ENCODE peak calls at places on chromosomes 13 and 19, in eight cellular contexts. P is H1, K is HCT116, H is K562, Y is GM12878, V is SK-N-SH, D is HepG2, X is endothelial cell of umbilical vein. I is an unnamed sample.

GRCh38 chr13:42272115-42272756 is at the start of gene AKAP11:
- DNase-seq in P (peak; percentile 73), X (peak; percentile 65), H (no peak), Y (no peak), V (no peak), K (no peak), D (peak; percentile 15), I (no peak)

GRCh38 chr13:113008841-113009240 is 39.8 kb downstream of the MCF2L start:
- DNase-seq in K (no peak), Y (no peak), P (no peak), D (no peak), V (no peak), X (no peak), H (no peak), I (no peak)

GRCh38 chr19:46351241-46352041 is 4.6 kb downstream of the PPP5C start:
- DNase-seq in X (peak; percentile 70), Y (no peak), H (no peak), K (no peak), P (no peak), V (no peak), D (no peak), I (no peak)

GRCh38 chr13:97944396-97945029 is 9.0 kb upstream of the IPO5 start:
- DNase-seq in Y (no peak), X (no peak), D (no peak), H (no peak), P (no peak), K (no peak), V (no peak), I (no peak)

GRCh38 chr19:19475845-19476828 is 39.2 kb downstream of the TSSK6 start:
- DNase-seq in Y (no peak), V (no peak), X (no peak), D (peak; percentile 16), K (no peak), P (no peak), H (no peak), I (no peak)

GRCh38 chr13:58081301-58081820 is 449.8 kb downstream of the PCDH17 start:
- DNase-seq in Y (no peak), H (no peak), D (no peak), P (no peak), X (no peak), K (no peak), V (no peak), I (no peak)

GRCh38 chr19:42028304-42029216 is 34.5 kb upstream of the ATP1A3 start:
- DNase-seq in K (peak; percentile 63), V (peak; percentile 65), D (no peak), P (peak; percentile 98), Y (no peak), H (peak; percentile 80), X (no peak), I (no peak)

GRCh38 chr13:48615017-48615416 is 38.7 kb upstream of the CYSLTR2 start:
- DNase-seq in P (no peak), D (no peak), H (no peak), K (no peak), X (peak; percentile 27), V (no peak), Y (no peak), I (no peak)

GRCh38 chr13:72198967-72199601 is 332.1 kb upstream of the DACH1 start:
- DNase-seq in K (no peak), Y (no peak), H (no peak), X (no peak), V (no peak), D (peak; percentile 3), P (no peak), I (no peak)

GRCh38 chr13:33185853-33186252 is 99.7 kb downstream of the STARD13 start:
- DNase-seq in X (peak; percentile 60), P (no peak), V (no peak), D (no peak), H (no peak), K (no peak), Y (no peak), I (no peak)

GRCh38 chr13:74204606-74205312 is 70.6 kb upstream of the KLF12 start:
- DNase-seq in D (no peak), X (no peak), Y (no peak), K (no peak), H (no peak), P (no peak), V (no peak), I (no peak)

GRCh38 chr19:3154957-3155736 is 19.3 kb downstream of the GNA15 start:
- DNase-seq in Y (peak; percentile 88), V (peak; percentile 66), P (no peak), K (peak; percentile 16), X (peak; percentile 100), H (peak; percentile 93), D (peak; percentile 50), I (peak; percentile 58)

GRCh38 chr19:55132453-55133129 is 15.2 kb upstream of the PPP1R12C start:
- DNase-seq in H (no peak), V (peak; percentile 56), D (no peak), P (no peak), X (no peak), K (no peak), Y (no peak), I (no peak)

DNA sequence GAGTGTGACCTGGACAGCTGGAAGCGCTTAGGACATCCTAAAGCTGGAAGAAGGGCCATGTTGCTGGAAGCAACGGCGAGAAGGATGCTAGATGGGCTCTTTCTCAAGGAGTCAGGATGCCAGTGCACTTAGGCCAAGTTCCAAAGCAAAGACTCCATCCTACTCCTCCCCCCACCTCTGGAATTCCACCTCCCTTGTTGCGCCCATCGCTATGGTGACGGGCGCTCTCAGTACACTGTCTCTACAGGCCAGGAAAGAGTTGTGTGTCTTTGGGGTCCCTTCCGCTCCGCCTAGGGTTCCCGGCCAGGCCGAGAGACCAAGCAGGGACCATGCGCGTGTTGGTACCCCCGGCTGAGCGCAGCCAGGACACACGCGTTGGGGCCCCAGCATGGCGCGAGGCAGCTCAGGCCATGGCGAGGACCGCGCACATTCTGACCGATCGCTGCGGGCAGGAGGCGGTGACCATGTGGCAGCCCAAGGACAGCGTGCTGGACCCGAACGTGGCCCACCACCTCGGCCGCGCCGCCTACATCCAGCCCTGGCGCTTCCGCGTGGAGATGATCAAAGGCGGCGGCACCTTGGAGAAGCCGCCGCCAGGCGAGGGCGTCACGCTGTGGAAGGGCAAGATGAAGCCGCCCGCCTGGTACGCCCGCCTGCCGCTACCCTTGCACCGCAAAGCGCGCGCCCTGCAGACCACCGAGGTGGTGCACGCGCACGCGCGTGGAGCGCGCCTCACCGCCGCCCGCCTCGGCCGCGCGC is 31.0 kb upstream of the SLC1A6 start:
- DNase-seq in Y (no peak), D (no peak), X (no peak), H (no peak), V (no peak), K (no peak), P (peak; percentile 81), I (no peak)
- H3K4me3 ChIP-seq in Y (no peak overlapping the region), D (no peak overlapping the region), X (no peak overlapping the region), H (no peak overlapping the region), V (no peak overlapping the region), K (no peak overlapping the region), P (peak overlapping the region; percentile 51), I (no peak overlapping the region)

GRCh38 chr13:30882996-30883766 is 22.9 kb upstream of the MEDAG start:
- DNase-seq in K (no peak), V (no peak), D (no peak), H (no peak), P (no peak), Y (no peak), X (no peak), I (no peak)

GRCh38 chr13:30881931-30882899 is 23.9 kb upstream of the MEDAG start:
- DNase-seq in H (no peak), K (no peak), Y (no peak), V (peak; percentile 58), D (no peak), P (no peak), X (no peak), I (no peak)

GRCh38 chr13:30881191-30881651 is 24.9 kb upstream of the MEDAG start:
- DNase-seq in V (no peak), H (no peak), Y (no peak), D (no peak), P (no peak), K (no peak), X (no peak), I (no peak)

GRCh38 chr13:30880756-30881155 is 25.3 kb upstream of the MEDAG start:
- DNase-seq in K (no peak), D (peak; percentile 37), X (peak; percentile 57), H (no peak), Y (no peak), V (no peak), P (no peak), I (no peak)

DNA sequence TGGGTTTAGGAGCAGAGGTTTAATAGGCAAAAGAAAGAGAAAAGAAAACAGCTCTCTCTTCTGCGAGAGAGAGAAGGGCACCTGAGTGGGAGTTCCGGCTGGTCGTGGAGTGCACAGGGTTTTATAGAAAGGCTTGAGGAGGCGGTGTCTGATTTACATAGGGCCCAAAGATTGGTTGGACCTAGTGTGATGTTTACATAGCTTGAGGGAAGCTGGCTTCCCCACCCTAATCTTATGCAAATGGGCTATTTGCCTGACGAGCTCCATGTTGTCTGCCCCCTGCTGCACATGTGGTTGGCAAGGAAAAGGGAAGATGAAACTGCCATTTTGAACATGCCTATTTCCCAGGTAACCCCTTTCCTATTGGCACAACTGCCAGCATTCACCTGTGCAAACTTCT is 21.5 kb upstream of the MEDAG start:
- DNase-seq in V (no peak), X (no peak), Y (no peak), D (no peak), P (no peak), H (no peak), K (no peak), I (no peak)
- TF ChIP-seq POLR2AphosphoS5 in V (no peak), X (no peak), Y (no peak), D (no peak), P (no peak), H (no peak), K (no peak), I (no peak)

DNA sequence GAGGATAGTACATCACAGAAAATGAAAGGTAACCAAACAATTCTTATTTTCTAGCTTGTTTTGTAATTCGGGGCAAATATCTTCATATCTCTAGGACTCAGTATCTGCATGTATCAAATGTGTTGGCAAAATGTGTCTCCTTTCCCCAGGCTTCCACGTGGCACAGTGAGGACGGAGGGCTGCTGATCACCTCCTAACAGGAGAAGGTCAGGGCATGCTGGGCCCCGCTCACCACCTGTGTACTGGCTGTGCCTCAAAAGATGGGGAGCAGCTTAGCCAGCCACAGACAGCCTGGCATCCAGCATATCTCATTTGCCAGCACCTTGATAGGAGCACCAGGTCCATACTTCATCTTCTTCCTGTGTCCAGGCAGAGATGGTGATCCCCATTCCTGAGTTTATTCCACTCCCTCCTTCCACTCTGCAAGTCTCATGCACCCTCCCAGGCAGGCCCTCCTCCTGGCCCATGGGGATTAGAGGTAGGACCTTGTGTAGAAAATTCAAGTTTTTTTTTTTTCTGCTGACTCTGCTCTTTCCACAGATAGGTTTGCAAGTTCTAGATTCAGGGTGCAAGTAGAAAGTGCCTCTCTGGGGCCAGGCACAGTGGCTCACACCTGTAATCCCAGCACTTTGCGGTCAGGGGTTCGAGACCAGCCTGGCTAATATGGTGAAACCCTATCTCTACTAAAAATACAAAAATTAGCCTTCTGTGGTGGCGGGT is 1639.0 kb upstream of the SLC10A2 start:
- DNase-seq in V (no peak), Y (no peak), D (no peak), K (no peak), P (no peak), X (no peak), H (no peak), I (no peak)
- H3K9ac ChIP-seq in V (no peak overlapping the region), Y (no peak overlapping the region), D (no peak overlapping the region), K (no peak overlapping the region), P (no peak overlapping the region), X (no peak overlapping the region), H (no peak overlapping the region), I (no peak overlapping the region)

DNA sequence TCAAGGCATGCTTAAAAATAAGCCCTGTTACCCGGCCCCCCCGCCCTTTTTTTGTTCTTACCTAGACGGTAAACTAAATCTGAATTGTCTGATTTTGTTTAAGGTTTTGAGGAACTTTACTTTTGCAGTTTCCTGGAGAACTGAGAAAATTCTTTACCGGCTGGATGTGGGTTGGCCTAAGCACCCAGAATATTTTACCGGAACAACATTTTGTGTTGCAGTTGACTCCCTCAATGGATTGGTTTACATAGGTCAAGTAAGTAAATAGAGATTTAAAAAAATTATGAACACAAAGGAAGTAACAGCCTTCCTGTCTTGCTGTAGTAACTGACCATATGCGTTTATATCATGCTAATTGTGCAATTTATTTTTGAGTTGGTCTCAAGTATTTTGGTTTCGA is 777 bp downstream of the NHLRC3 start:
- DNase-seq in D (peak; percentile 12), H (no peak), P (no peak), Y (no peak), X (no peak), K (no peak), V (no peak), I (no peak)
- H3K4me3 ChIP-seq in D (peak overlapping the region; percentile 86), H (peak overlapping the region; percentile 87), P (peak overlapping the region; percentile 99), Y (peak overlapping the region; percentile 95), X (peak overlapping the region; percentile 75), K (peak overlapping the region; percentile 90), V (peak overlapping the region; percentile 100), I (peak overlapping the region; percentile 87)